ENCODE peak calls at places on chromosomes 11 and 22, in nine cellular contexts. M, S, P, Y, N, X, C, Z and A are unnamed samples.

GRCh38 chr11:15194671-15195415 is 80.1 kb downstream of the INSC start:
- DNase-seq in M (no peak), S (no peak), P (no peak), Y (no peak), N (no peak), X (no peak), C (no peak), Z (no peak), A (peak; percentile 65)

GRCh38 chr11:71191201-71191600 is 61.2 kb downstream of the SHANK2 start:
- DNase-seq in M (no peak), S (no peak), P (no peak), Y (no peak), N (no peak), X (no peak), C (no peak), Z (no peak), A (no peak)

GRCh38 chr11:133907216-133907615 is 49.6 kb downstream of the IGSF9B start:
- DNase-seq in M (no peak), S (no peak), P (no peak), Y (no peak), N (no peak), X (no peak), C (no peak), Z (no peak), A (no peak)

GRCh38 chr11:1560011-1560579 is 12.0 kb downstream of the DUSP8 start:
- DNase-seq in M (no peak), S (no peak), P (no peak), Y (no peak), N (no peak), X (no peak), C (no peak), Z (no peak), A (no peak)

GRCh38 chr22:46370584-46371373 is 35.3 kb downstream of the TRMU start:
- DNase-seq in M (no peak), S (no peak), P (no peak), Y (peak; percentile 19), N (no peak), X (no peak), C (no peak), Z (no peak), A (no peak)

GRCh38 chr11:22657101-22657694 is 9.2 kb upstream of the GAS2 start:
- DNase-seq in M (no peak), S (no peak), P (no peak), Y (no peak), N (no peak), X (no peak), C (no peak), Z (no peak), A (no peak)

GRCh38 chr11:68266121-68266891 is 5.5 kb downstream of the C11orf24 start:
- DNase-seq in M (no peak), S (peak; percentile 94), P (no peak), Y (peak; percentile 94), N (peak; percentile 80), X (no peak), C (no peak), Z (no peak), A (no peak)

GRCh38 chr11:63834532-63835155 is 4.3 kb upstream of the MARK2 start:
- DNase-seq in M (no peak), S (no peak), P (no peak), Y (no peak), N (no peak), X (no peak), C (no peak), Z (no peak), A (no peak)

GRCh38 chr22:30985561-30986208 is 16.6 kb downstream of the TUG1 start:
- DNase-seq in M (no peak), S (no peak), P (no peak), Y (no peak), N (peak; percentile 38), X (peak; percentile 5), C (no peak), Z (no peak), A (no peak)

GRCh38 chr11:85755285-85755684 is 55.7 kb downstream of the SYTL2 start:
- DNase-seq in M (no peak), S (no peak), P (no peak), Y (no peak), N (no peak), X (no peak), C (no peak), Z (no peak), A (no peak)

GRCh38 chr22:46842606-46843005 is 80.2 kb downstream of the TBC1D22A start:
- DNase-seq in M (no peak), S (no peak), P (no peak), Y (no peak), N (no peak), X (no peak), C (no peak), Z (no peak), A (no peak)

GRCh38 chr11:58731819-58732218 is at the start of gene GLYAT:
- DNase-seq in M (no peak), S (no peak), P (no peak), Y (no peak), N (no peak), X (no peak), C (no peak), Z (no peak), A (no peak)

GRCh38 chr11:58730507-58731089 is 1.1 kb downstream of the GLYAT start:
- DNase-seq in M (no peak), S (no peak), P (no peak), Y (no peak), N (no peak), X (no peak), C (no peak), Z (no peak), A (peak; percentile 32)

GRCh38 chr11:58726594-58727414 is 4.9 kb downstream of the GLYAT start:
- DNase-seq in M (no peak), S (no peak), P (no peak), Y (no peak), N (no peak), X (no peak), C (no peak), Z (peak; percentile 7), A (no peak)

DNA sequence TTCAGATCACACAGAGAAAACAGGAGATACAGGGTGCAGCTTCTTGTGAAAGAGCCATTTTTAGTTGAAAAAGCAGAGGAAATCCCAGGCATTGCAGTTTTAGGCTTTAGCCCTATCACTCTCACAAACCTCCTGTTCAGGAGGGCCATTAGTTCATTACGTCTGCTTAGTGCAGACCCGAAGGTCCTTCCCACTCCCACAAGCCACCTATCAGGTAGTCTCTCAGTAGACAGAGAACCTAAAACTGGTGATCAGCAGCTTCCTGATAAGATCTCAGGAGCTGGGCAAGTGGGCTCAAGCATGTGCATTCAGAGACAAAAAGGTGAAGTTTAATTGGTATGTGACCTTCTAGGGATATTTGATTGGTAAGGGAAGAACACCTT is 4.3 kb downstream of the GLYAT start:
- DNase-seq in M (no peak), S (no peak), P (no peak), Y (no peak), N (no peak), X (no peak), C (no peak), Z (no peak), A (no peak)
- H3K9me3 ChIP-seq in M (peaks cover 9% of the 10 kb centered on the region), S (no peaks in the 10 kb centered on the region), P (no peaks in the 10 kb centered on the region), Y (no peaks in the 10 kb centered on the region), N (no peaks in the 10 kb centered on the region), X (no peaks in the 10 kb centered on the region), C (no peaks in the 10 kb centered on the region), Z (no peaks in the 10 kb centered on the region), A (no peaks in the 10 kb centered on the region)

DNA sequence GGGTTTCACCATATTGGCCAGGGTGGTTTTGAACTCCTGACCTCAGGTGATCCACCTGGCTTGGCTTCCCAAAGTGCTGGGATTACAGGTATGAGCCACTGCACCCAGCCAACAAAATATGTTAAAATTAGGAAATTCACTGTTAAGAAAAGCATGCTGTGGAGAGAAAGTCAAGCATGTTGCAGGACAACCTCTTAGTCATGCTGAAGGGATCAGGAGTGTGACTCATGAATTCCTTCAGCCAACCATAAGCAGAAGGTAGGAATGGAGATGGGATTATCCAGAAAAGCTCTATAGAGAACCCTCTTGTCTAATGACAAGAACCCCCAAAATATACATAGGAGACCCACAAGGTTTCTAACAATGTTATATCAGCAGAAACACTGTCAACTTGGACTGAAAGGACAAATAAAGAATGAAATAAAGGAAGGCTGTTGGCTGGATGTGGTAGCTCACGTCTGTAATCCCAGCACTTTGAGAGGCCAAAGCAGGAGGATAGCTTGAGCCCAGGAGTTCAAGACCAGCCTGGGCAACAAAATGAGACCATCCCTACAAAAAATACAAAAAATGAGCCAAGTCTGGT is 16.0 kb downstream of the MRTFA start:
- DNase-seq in M (no peak), S (no peak), P (peak; percentile 66), Y (no peak), N (no peak), X (peak; percentile 60), C (peak; percentile 82), Z (no peak), A (peak; percentile 85)
- H3K79me2 ChIP-seq in M (peaks cover 92% of the 10 kb centered on the region), S (peaks cover 41% of the 10 kb centered on the region), P (peaks cover 67% of the 10 kb centered on the region), Y (peaks cover 67% of the 10 kb centered on the region), N (peaks cover 71% of the 10 kb centered on the region), X (peaks cover 90% of the 10 kb centered on the region), C (peaks cover 82% of the 10 kb centered on the region), Z (peaks cover 82% of the 10 kb centered on the region), A (peaks cover 53% of the 10 kb centered on the region)

DNA sequence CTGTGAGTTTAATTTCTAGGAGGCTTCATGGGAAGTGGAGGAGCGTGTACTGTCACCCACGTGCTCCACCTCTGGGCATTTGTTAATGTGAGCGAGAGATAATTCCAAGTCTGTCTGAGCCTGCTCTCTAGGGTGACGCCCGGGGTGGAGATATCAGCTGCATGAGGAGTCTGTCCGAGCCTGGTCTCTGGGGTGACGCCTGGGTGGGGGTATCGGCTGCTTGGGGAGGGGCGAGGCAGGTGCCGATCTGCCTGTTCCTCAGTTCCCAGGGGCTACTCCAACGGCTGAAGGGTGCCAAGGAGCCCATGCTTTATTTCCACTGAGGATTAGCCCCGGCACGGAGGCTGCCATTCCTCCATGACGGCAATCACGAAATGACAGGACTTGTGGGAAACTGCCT is 734.9 kb downstream of the BRD1 start:
- DNase-seq in M (no peak), S (no peak), P (no peak), Y (no peak), N (no peak), X (no peak), C (no peak), Z (no peak), A (no peak)
- H3K9me3 ChIP-seq in M (no peaks in the 10 kb centered on the region), S (no peaks in the 10 kb centered on the region), P (no peaks in the 10 kb centered on the region), Y (no peaks in the 10 kb centered on the region), N (no peaks in the 10 kb centered on the region), X (no peaks in the 10 kb centered on the region), C (no peaks in the 10 kb centered on the region), Z (no peaks in the 10 kb centered on the region), A (no peaks in the 10 kb centered on the region)

GRCh38 chr11:3139086-3139440 is 26.0 kb downstream of the OSBPL5 start:
- DNase-seq in M (no peak), S (no peak), P (no peak), Y (no peak), N (no peak), X (no peak), C (no peak), Z (no peak), A (no peak)

GRCh38 chr11:3137486-3138177 is 27.5 kb downstream of the OSBPL5 start:
- DNase-seq in M (no peak), S (no peak), P (no peak), Y (no peak), N (no peak), X (no peak), C (no peak), Z (no peak), A (no peak)

GRCh38 chr11:3139481-3140290 is 25.4 kb downstream of the OSBPL5 start:
- DNase-seq in M (no peak), S (no peak), P (no peak), Y (no peak), N (no peak), X (no peak), C (no peak), Z (no peak), A (no peak)

GRCh38 chr11:3138178-3139085 is 26.7 kb downstream of the OSBPL5 start:
- DNase-seq in M (peak; percentile 38), S (no peak), P (no peak), Y (no peak), N (no peak), X (no peak), C (no peak), Z (no peak), A (no peak)

GRCh38 chr11:3140291-3140603 is 24.9 kb downstream of the OSBPL5 start:
- DNase-seq in M (no peak), S (no peak), P (no peak), Y (no peak), N (no peak), X (no peak), C (no peak), Z (no peak), A (no peak)
- H3K79me2 ChIP-seq in M (no peaks in the 10 kb centered on the region), S (no peaks in the 10 kb centered on the region), P (peaks cover 3% of the 10 kb centered on the region), Y (no peaks in the 10 kb centered on the region), N (no peaks in the 10 kb centered on the region), X (no peaks in the 10 kb centered on the region), C (no peaks in the 10 kb centered on the region), Z (no peaks in the 10 kb centered on the region), A (peaks cover 15% of the 10 kb centered on the region)